ENCODE peak calls at places on chromosomes 7 and 10, in five cellular contexts. T is H1, P is stomach, B is SK-N-SH, K is HCT116. J is an unnamed sample.

GRCh38 chr7:154872811-154873570 is 129.9 kb downstream of the PAXIP1 start:
- DNase-seq in T (no peak), K (no peak), B (no peak), P (no peak), J (no peak)

GRCh38 chr7:126930166-126930565 is 322.6 kb downstream of the GRM8 start:
- DNase-seq in T (no peak), B (no peak), K (no peak), P (no peak), J (no peak)

GRCh38 chr7:130063036-130063435 is 7.3 kb upstream of the KLHDC10 start:
- DNase-seq in B (peak), K (no peak), P (peak), T (peak), J (peak)

GRCh38 chr7:6167587-6168154 is 104.8 kb downstream of the CYTH3 start:
- DNase-seq in P (no peak), K (no peak), T (no peak), B (peak), J (no peak)

GRCh38 chr10:70672165-70672992 is at the start of gene ADAMTS14:
- DNase-seq in K (peak), B (peak), T (peak), P (no peak), J (peak)

GRCh38 chr7:49127359-49127848 is 203.1 kb downstream of the CDC14C start:
- DNase-seq in K (no peak), T (no peak), P (no peak), B (no peak), J (no peak)

GRCh38 chr10:117186832-117187615 is 10.3 kb upstream of the KCNK18 start:
- DNase-seq in K (peak), T (no peak), P (no peak), B (no peak), J (no peak)

GRCh38 chr7:147415991-147416390 is 1174.6 kb upstream of the C7orf33 start:
- DNase-seq in P (no peak), K (no peak), B (no peak), T (no peak), J (no peak)

GRCh38 chr7:139023076-139023475 is 12.8 kb downstream of the ZC3HAV1L start:
- DNase-seq in K (no peak), P (no peak), B (no peak), T (no peak), J (no peak)

GRCh38 chr7:32890010-32890552 is 1.5 kb downstream of the KBTBD2 start:
- DNase-seq in B (no peak), T (no peak), K (no peak), P (no peak), J (peak)

GRCh38 chr10:69452676-69453415 is 1.6 kb downstream of the TSPAN15 start:
- DNase-seq in K (no peak), P (no peak), T (no peak), B (no peak), J (no peak)

GRCh38 chr10:69455009-69455763 is 3.9 kb downstream of the TSPAN15 start:
- DNase-seq in P (no peak), B (no peak), K (no peak), T (no peak), J (no peak)

GRCh38 chr10:69451784-69452251 is 553 bp downstream of the TSPAN15 start:
- DNase-seq in T (peak), P (peak), B (peak), K (no peak), J (no peak)

GRCh38 chr10:69451209-69451783 is at the start of gene TSPAN15:
- DNase-seq in K (peak), P (peak), B (peak), T (peak), J (peak)

GRCh38 chr10:69453759-69454158 is 2.5 kb downstream of the TSPAN15 start:
- DNase-seq in B (no peak), T (no peak), P (peak), K (no peak), J (no peak)
- TF ChIP-seq POLR2AphosphoS5 in B (no peak), T (no peak), P (no peak), K (no peak), J (no peak)

DNA sequence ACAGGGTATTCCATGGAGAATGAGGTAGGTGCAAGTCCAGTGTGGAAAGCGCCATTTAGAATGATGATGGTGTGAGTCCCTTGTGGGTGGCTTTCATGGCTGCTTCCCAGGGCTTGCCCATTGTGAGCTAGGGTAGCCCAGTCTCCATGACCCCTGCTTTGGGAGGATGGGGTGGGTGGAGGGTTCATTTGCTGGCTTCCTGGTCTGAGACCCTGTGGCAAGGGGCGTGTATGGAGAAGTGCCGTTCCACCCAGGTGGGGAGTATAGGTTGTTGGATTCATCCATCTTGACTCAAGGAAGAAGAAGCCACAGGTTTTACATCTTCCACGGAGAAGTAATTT is 27.7 kb downstream of the CCM2 start:
- DNase-seq in P (no peak), B (no peak), T (no peak), K (no peak), J (peak)
- H3K4me3 ChIP-seq in P (peak), B (no peak), T (no peak), K (no peak), J (peak)

DNA sequence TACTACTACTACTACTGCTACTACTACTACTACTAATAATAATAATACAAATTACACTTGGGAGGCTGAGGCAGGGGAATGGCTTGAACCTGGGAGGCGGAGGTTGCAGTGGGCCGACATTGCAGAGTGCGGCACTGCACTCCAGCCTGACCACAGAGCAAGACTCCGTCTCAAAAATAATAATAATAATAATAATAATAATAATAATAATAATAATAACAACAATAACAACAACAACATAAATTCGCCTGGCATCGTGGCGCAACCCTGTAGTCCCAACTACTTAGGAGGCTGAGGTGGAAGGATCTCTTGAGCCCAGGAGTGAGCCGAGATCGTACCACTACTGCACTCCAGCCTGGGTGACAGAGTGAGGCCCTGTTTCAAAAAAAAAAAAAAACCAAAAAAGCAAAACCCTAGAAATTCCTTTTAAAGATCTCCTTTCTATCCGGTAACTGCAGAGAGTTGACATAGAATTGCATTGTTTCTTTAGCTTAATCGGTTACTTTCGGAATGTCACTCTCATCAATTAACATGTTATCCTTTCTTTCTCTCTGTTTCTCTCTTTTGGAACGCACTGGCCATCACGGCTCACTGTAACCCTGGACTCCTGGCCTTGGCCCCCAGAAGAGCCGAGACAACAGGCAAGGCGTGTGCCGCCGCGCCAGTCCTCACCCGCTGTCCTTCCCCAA is 972 bp downstream of the PHYH start:
- DNase-seq in T (no peak), P (no peak), B (no peak), K (no peak), J (no peak)
- TF ChIP-seq POLR2AphosphoS5 in T (no peak), P (no peak), B (no peak), K (no peak), J (no peak)

GRCh38 chr7:21367537-21367936 is 60.3 kb upstream of the SP4 start:
- DNase-seq in T (no peak), K (no peak), B (no peak), P (no peak), J (no peak)

GRCh38 chr7:21367081-21367480 is 60.8 kb upstream of the SP4 start:
- DNase-seq in T (no peak), K (no peak), B (no peak), P (no peak), J (no peak)

GRCh38 chr7:21365866-21366624 is 61.8 kb upstream of the SP4 start:
- DNase-seq in B (no peak), K (peak), P (peak), T (no peak), J (no peak)

GRCh38 chr7:21370283-21370982 is 57.5 kb upstream of the SP4 start:
- DNase-seq in P (no peak), K (no peak), B (no peak), T (no peak), J (no peak)

DNA sequence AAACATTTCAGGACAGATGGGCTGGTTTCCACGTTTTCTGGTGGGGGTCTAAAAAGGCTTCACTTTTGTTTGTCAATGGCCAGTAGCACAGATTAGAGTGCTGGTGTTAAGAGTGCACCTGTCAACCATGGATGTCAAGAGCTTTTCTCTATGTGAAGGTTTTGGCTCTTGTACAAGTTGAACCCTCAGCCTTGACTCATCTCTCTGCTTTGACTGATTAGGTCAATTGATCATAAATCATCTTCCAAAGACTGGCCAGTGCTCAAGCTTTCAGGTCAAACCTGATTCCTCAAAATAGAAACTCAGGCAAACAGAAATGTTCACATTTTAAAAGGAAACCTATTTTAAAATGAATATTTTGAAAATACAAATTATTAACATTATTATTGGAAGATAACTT is 59.6 kb upstream of the SP4 start:
- DNase-seq in T (no peak), P (no peak), K (no peak), B (no peak), J (no peak)
- H3K4me3 ChIP-seq in T (no peak), P (no peak), K (no peak), B (no peak), J (no peak)

DNA sequence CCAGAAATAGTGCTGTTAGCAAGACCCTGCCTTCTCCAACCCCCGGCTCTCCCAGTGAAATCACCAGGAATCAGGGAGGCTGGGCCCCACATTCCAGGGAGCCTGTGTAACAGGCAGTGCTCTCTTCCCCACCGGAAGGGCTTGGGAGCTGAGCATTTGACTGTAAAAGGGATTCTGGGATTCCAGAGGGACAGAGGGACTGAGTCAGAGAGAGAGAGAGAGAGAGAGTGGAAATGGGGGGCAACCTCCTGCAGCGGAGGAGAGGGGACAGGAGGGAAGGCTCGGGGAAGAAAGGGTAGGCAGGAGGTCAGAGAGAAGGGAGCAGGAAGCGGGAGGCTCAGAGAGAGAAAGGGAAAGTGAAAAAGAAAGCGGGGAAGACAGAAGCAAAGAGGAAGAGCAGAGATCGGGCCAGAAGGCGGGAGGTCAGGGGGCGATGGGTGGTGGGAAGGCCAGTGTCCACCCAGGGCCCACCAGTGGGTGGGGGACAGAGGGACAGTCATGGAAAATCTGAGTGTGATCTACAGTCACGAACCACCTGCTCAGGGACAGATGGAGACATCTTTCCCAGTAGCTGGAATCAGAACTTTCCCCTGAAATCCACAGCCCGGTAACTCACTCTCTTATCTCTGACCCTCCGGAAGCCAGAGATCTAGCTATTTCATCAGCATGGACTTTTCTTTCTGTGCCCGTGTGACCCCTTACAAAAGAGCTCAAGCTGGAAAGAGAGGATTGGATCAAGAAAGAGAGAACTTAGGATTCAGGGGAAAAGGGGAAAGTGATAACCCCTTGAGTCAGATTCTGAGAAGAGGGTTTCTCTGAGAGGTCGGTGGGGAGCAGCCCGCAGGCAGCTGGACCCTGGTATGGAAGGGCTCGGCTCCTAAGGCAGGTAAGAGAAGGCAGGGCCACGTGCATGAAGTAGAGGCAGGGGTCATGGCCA is 4.6 kb upstream of the SERPINE1 start:
- DNase-seq in P (peak), K (peak), T (no peak), B (no peak), J (no peak)
- TF ChIP-seq POLR2AphosphoS5 in P (peak), K (peak), T (no peak), B (peak), J (no peak)

DNA sequence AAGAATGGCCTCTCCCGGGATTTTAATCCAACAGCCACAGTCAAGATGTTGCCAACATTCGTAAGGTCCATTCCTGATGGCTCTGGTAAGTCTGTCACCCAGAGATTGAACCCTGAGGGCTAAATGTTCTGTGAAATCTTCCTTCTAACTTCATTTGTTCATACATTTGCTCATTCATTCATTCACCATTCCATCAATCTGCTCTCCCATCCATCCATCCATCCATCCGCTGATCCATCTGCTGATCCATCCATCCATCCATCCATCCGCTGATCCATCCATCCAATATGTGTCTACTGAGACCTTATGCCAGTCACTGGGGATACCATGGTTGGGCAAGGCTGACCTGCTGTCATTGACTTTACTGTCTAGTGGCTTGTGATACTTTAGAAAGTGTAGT is 65.6 kb downstream of the HK1 start:
- DNase-seq in T (no peak), B (no peak), K (no peak), P (no peak), J (no peak)
- H3K4me3 ChIP-seq in T (no peak), B (no peak), K (no peak), P (no peak), J (no peak)

J was measured in HL-60.